ENCODE peak calls at places on chromosomes 7 and 10, in seven cellular contexts. K, Z, F, O, A, X and T are unnamed samples.

GRCh38 chr10:85993840-85994507 is 372.6 kb downstream of the GRID1 start:
- DNase-seq in X (no peak), K (no peak), F (no peak), Z (peak), O (no peak), A (no peak), T (no peak)

GRCh38 chr7:24708244-24708643 is 49.0 kb downstream of the GSDME start:
- DNase-seq in K (no peak), X (no peak), A (no peak), Z (no peak), O (no peak), F (no peak), T (no peak)

GRCh38 chr10:3054816-3055202 is 12.5 kb upstream of the PFKP start:
- DNase-seq in K (no peak), Z (no peak), O (no peak), X (no peak), F (no peak), A (no peak), T (no peak)

GRCh38 chr7:668139-668871 is 58.2 kb upstream of the DNAAF5 start:
- DNase-seq in X (no peak), Z (no peak), F (peak), A (no peak), K (peak), O (peak), T (no peak)

GRCh38 chr7:18474944-18475343 is 20.6 kb upstream of the HDAC9 start:
- DNase-seq in O (no peak), X (no peak), Z (no peak), F (no peak), K (no peak), A (no peak), T (no peak)

GRCh38 chr7:86968618-86969017 is 90.8 kb downstream of the ELAPOR2 start:
- DNase-seq in K (no peak), F (no peak), A (peak), X (no peak), O (no peak), Z (no peak), T (no peak)

GRCh38 chr7:81788241-81788640 is 18.4 kb upstream of the HGF start:
- DNase-seq in A (no peak), X (no peak), Z (no peak), F (no peak), K (no peak), O (no peak), T (no peak)

GRCh38 chr10:86752311-86752710 is 4.1 kb upstream of the BMPR1A start:
- DNase-seq in X (no peak), F (no peak), A (peak), Z (no peak), K (no peak), O (no peak), T (no peak)

GRCh38 chr10:77967611-77968022 is 41.1 kb upstream of the DLG5 start:
- DNase-seq in X (no peak), K (no peak), O (peak), Z (peak), F (no peak), A (no peak), T (no peak)
- TF ChIP-seq CTCF in X (no peak), K (no peak), O (no peak), Z (no peak), F (no peak), A (no peak), T (no peak)

GRCh38 chr7:44347546-44348114 is 22.2 kb upstream of the CAMK2B start:
- DNase-seq in O (no peak), Z (no peak), A (no peak), K (no peak), F (no peak), X (no peak), T (no peak)

GRCh38 chr7:44353668-44354067 is 28.3 kb upstream of the CAMK2B start:
- DNase-seq in X (no peak), A (no peak), O (no peak), Z (no peak), K (no peak), F (no peak), T (no peak)

GRCh38 chr7:44346063-44346462 is 20.7 kb upstream of the CAMK2B start:
- DNase-seq in X (no peak), F (no peak), Z (no peak), K (no peak), A (no peak), O (no peak), T (no peak)

GRCh38 chr7:44348300-44348699 is 22.9 kb upstream of the CAMK2B start:
- DNase-seq in K (peak), O (no peak), F (no peak), X (no peak), Z (peak), A (no peak), T (peak)

DNA sequence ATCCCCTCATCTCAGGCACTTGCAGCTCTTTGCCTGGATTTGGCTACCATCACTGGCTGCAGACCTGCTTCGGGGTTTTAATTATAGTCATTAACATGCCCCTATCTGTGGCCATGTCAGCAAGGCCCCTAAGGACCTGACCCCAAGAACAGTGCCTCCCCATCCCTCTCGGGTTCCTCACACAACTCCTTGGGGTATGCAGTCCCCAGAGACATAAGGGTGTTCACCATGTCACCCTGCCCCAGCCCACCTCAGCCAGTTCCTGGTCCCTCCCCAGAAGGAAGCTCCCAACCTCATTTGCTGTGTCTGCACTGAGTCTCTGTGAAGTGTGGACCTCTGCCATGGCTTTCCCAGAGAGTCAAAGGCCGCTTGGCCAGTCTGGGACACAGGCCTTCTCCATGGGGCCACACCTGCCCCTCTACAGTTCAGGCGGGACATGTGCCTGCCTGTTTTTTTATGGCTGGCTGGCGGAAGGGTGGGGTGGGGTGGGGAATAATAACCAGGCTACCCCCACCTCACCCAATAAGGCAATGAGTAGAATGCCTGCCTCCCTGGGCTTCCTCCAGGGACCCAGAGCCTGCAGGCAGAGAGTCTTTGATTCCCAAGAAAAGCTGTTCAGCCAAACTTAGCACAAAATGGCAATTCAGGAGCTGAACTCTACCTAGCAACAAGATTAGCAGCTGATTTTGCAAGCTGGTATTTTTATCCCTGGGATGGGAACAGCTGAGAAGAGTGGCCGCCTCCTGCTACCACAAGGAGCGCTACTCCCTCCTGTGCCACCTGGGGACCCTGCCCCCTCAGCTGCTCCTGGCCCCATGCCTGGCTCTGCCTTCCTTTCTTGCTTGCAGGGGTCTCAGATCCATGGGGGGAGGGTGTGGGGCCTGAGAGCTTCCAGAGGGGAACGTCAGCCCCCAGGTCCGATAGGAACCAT is 23.7 kb upstream of the CAMK2B start:
- DNase-seq in Z (no peak), K (no peak), F (no peak), X (no peak), O (no peak), A (no peak), T (no peak)
- TF ChIP-seq CTCF in Z (no peak), K (peak), F (no peak), X (no peak), O (no peak), A (no peak), T (no peak)

DNA sequence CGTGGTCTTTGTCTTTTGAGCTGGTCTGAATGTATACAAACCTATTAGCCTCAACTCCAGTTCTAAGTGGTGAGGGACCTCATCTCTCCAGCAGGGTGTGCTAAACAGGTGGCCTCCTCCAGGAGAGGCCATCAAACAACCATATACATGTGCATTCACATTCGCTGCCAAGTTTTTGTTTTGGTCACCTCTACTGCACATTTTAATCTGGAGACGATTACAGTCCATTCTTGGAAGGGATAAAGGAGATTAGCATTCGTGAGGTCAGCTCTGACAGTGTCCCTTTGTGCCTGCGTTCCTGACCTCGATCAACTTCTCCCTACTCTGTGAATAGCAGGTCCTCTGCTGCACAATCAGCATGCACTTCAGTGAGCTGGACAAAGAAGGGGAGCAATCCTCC is 60.8 kb downstream of the RHOBTB1 start:
- DNase-seq in F (no peak), A (peak), O (no peak), X (no peak), Z (peak), K (peak), T (peak)
- TF ChIP-seq CTCF in F (no peak), A (peak), O (no peak), X (peak), Z (peak), K (peak), T (peak)

GRCh38 chr10:83564889-83565588 is 574.3 kb upstream of the GHITM start:
- DNase-seq in Z (no peak), A (no peak), X (no peak), O (no peak), F (no peak), K (no peak), T (no peak)

GRCh38 chr10:83562381-83562780 is 576.9 kb upstream of the GHITM start:
- DNase-seq in K (no peak), F (no peak), O (no peak), Z (no peak), X (no peak), A (no peak), T (no peak)
- TF ChIP-seq CTCF in K (no peak), F (no peak), O (no peak), Z (no peak), X (no peak), A (no peak), T (no peak)

GRCh38 chr10:1297566-1298301 is 241.5 kb downstream of the WDR37 start:
- DNase-seq in O (no peak), A (no peak), X (no peak), Z (peak), F (no peak), K (no peak), T (no peak)
- TF ChIP-seq CTCF in O (no peak), A (no peak), X (no peak), Z (no peak), F (no peak), K (no peak), T (no peak)

DNA sequence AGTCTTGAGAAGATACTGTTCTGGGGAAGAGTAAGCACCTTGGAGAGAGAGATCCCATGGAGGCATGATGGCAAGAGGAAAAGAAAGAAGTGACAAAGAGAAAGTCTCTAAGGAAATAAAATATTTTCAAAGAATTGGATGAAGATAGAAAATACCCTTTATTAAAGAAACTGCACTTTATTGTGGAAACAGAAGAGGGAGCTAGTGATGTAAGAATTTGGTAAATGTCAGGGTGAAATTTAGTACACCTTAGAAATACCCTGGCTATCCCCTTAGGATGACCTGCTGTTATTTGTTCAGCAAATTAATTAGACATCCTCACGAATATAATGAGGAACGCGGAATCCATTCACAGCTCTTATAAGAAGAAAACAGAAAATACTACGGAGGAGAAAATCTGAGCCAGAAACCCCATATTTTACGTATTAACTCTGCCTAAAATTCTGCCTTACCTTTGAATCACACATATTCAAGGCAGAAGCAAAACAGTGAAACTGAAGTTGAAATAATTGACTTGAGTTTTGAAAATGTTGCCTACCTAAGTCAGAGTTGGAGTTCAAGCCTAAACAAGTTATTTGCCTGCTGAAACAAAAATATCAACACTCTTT is 90.7 kb downstream of the TFPI2 start:
- DNase-seq in Z (peak), F (no peak), K (no peak), O (no peak), A (no peak), X (no peak), T (peak)
- TF ChIP-seq CTCF in Z (peak), F (no peak), K (peak), O (no peak), A (no peak), X (peak), T (peak)

GRCh38 chr7:137984181-137985041 is 17.5 kb downstream of the CREB3L2 start:
- DNase-seq in O (no peak), X (no peak), K (no peak), A (no peak), Z (no peak), F (no peak), T (no peak)

GRCh38 chr7:137986252-137987010 is 15.5 kb downstream of the CREB3L2 start:
- DNase-seq in A (no peak), X (no peak), Z (no peak), F (peak), O (no peak), K (peak), T (no peak)

GRCh38 chr7:137987011-137987334 is 14.9 kb downstream of the CREB3L2 start:
- DNase-seq in Z (no peak), A (no peak), K (no peak), X (no peak), F (no peak), O (no peak), T (no peak)

GRCh38 chr7:137985253-137985896 is 16.5 kb downstream of the CREB3L2 start:
- DNase-seq in A (no peak), F (no peak), O (no peak), K (no peak), X (no peak), Z (no peak), T (peak)

GRCh38 chr7:137985897-137986251 is 16.0 kb downstream of the CREB3L2 start:
- DNase-seq in A (no peak), X (no peak), F (no peak), Z (no peak), O (no peak), K (no peak), T (peak)
- TF ChIP-seq CTCF in A (no peak), X (no peak), F (no peak), Z (no peak), O (no peak), K (no peak), T (no peak)

GRCh38 chr10:34674169-34674568 is 140.9 kb downstream of the PARD3 start:
- DNase-seq in Z (no peak), O (no peak), F (no peak), K (no peak), X (no peak), A (no peak), T (no peak)

GRCh38 chr10:34677132-34677531 is 138.0 kb downstream of the PARD3 start:
- DNase-seq in Z (no peak), K (no peak), F (no peak), O (no peak), A (no peak), X (no peak), T (no peak)

GRCh38 chr10:34679177-34679576 is 135.9 kb downstream of the PARD3 start:
- DNase-seq in K (no peak), O (no peak), Z (no peak), X (no peak), A (no peak), F (no peak), T (no peak)

GRCh38 chr10:34681933-34682332 is 133.2 kb downstream of the PARD3 start:
- DNase-seq in X (no peak), O (no peak), Z (no peak), F (no peak), A (no peak), K (no peak), T (no peak)

DNA sequence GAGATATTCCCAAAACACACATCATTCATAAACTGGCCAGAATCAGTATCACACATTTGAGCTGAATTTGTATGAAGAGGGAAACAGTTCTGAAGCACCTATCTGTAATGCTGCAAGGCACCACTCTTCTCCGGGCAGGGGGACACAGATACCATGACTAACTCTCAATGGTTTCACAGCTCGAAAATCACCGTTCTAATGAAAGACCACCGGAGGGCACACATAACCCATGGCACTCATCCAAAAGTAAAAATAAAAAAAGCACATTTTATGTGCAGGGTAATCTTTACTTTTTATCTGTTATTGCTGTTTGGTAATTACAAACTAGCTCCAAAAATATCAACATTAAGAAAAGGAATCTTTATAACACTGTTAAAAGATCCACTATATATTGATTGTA is 137.5 kb downstream of the PARD3 start:
- DNase-seq in F (no peak), O (no peak), K (no peak), Z (peak), X (no peak), A (no peak), T (no peak)
- TF ChIP-seq CTCF in F (no peak), O (no peak), K (peak), Z (no peak), X (no peak), A (no peak), T (no peak)

DNA sequence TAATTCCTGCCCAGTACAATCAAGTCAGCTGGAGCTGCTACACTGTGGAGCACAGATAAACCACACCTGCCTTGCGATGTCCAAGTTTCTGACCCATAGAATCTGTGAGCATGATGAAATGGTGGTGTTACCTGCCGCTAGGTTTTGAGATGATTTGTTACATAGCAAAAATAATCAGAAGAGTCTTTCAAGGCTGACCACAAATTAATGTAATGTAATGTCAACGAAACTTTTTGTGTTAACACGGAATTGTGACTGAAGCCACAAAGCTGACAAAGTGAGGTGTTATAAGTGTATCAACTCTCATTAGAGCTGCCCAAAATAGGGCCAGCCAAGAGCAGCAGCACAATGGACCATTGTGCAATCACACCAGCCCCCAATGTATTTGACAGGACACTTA is 75.7 kb downstream of the AHR start:
- DNase-seq in O (no peak), X (no peak), A (no peak), K (no peak), Z (no peak), F (no peak), T (no peak)
- TF ChIP-seq CTCF in O (no peak), X (no peak), A (no peak), K (no peak), Z (no peak), F (no peak), T (no peak)